ENCODE peak calls at places on chromosomes 5 and 9, in eight cellular contexts. W is adrenal gland, S is GM12878, E is HepG2, V is uterus, P is GM12892, N is heart left ventricle, C is tibial nerve. K is an unnamed sample.

GRCh38 chr5:28914302-28914701 is 1875.9 kb upstream of the CDH9 start:
- DNase-seq in W (no peak), S (no peak), E (no peak), V (no peak), P (no peak), N (no peak), C (no peak), K (no peak)

GRCh38 chr9:93576296-93577044 is at the start of gene PHF2:
- DNase-seq in W (no peak), S (no peak), E (no peak), V (peak; percentile 43), P (peak; percentile 63), N (no peak), C (no peak), K (peak; percentile 76)

GRCh38 chr5:7592910-7593309 is 197.0 kb downstream of the ADCY2 start:
- DNase-seq in W (no peak), S (no peak), E (no peak), V (no peak), P (no peak), N (no peak), C (no peak), K (peak; percentile 2)

GRCh38 chr9:99666571-99666970 is 155.1 kb upstream of the NR4A3 start:
- DNase-seq in W (peak; percentile 19), S (peak; percentile 16), E (no peak), V (no peak), P (no peak), N (no peak), C (no peak), K (no peak)

GRCh38 chr5:112604741-112605390 is 132.8 kb upstream of the APC start:
- DNase-seq in W (no peak), S (peak; percentile 13), E (peak; percentile 68), V (no peak), P (no peak), N (no peak), C (no peak), K (peak; percentile 70)

GRCh38 chr5:9624196-9624947 is 5.8 kb downstream of the TAS2R1 start:
- DNase-seq in W (no peak), S (no peak), E (no peak), V (no peak), P (no peak), N (no peak), C (no peak), K (no peak)

GRCh38 chr5:14870347-14871083 is 1.1 kb downstream of the ANKH start:
- DNase-seq in W (peak; percentile 13), S (no peak), E (no peak), V (no peak), P (no peak), N (peak; percentile 51), C (no peak), K (peak; percentile 62)

GRCh38 chr9:84773023-84773422 is 103.5 kb downstream of the NTRK2 start:
- DNase-seq in W (no peak), S (no peak), E (no peak), V (no peak), P (no peak), N (no peak), C (no peak), K (no peak)

GRCh38 chr9:115107701-115108100 is 10.3 kb downstream of the TNC start:
- DNase-seq in W (no peak), S (no peak), E (no peak), V (no peak), P (no peak), N (no peak), C (no peak), K (no peak)

GRCh38 chr5:170638454-170639220 is 134.8 kb downstream of the KCNIP1 start:
- DNase-seq in W (peak; percentile 70), S (no peak), E (peak; percentile 15), V (peak; percentile 51), P (peak; percentile 65), N (peak; percentile 64), C (peak; percentile 71), K (peak; percentile 72)

GRCh38 chr9:122219856-122220672 is 8.7 kb downstream of the LHX6 start:
- DNase-seq in W (no peak), S (no peak), E (no peak), V (no peak), P (no peak), N (no peak), C (no peak), K (no peak)

GRCh38 chr9:80878556-80878955 is 810.8 kb downstream of the TLE1 start:
- DNase-seq in W (no peak), S (no peak), E (no peak), V (no peak), P (no peak), N (no peak), C (no peak), K (no peak)

GRCh38 chr9:37010180-37010579 is 23.9 kb downstream of the PAX5 start:
- DNase-seq in W (no peak), S (no peak), E (no peak), V (no peak), P (no peak), N (no peak), C (no peak), K (no peak)

GRCh38 chr5:131008329-131008728 is 156.7 kb downstream of the HINT1 start:
- DNase-seq in W (no peak), S (no peak), E (no peak), V (no peak), P (no peak), N (no peak), C (no peak), K (no peak)

GRCh38 chr9:124130277-124131075 is 118.9 kb downstream of the LHX2 start:
- DNase-seq in W (no peak), S (no peak), E (no peak), V (no peak), P (no peak), N (peak; percentile 31), C (no peak), K (no peak)

GRCh38 chr5:32505718-32506117 is 61.2 kb upstream of the ZFR start:
- DNase-seq in W (no peak), S (no peak), E (no peak), V (peak; percentile 33), P (no peak), N (no peak), C (no peak), K (no peak)

GRCh38 chr5:27217977-27218376 is 179.6 kb upstream of the CDH9 start:
- DNase-seq in W (no peak), S (no peak), E (no peak), V (no peak), P (no peak), N (no peak), C (no peak), K (no peak)

GRCh38 chr9:95510610-95511231 is 6.0 kb downstream of the PTCH1 start:
- DNase-seq in W (peak; percentile 90), S (peak; percentile 46), E (peak; percentile 85), V (peak; percentile 89), P (peak; percentile 69), N (peak; percentile 93), C (peak; percentile 82), K (peak; percentile 84)
- TF ChIP-seq POLR2A in W (peak; percentile 40), S (peak; percentile 78), E (no peak), V (peak; percentile 62), P (peak; percentile 65), N (peak; percentile 64), C (peak; percentile 92), K (peak; percentile 56)

GRCh38 chr5:1931590-1932138 is 48.9 kb upstream of the IRX4 start:
- DNase-seq in W (no peak), S (no peak), E (no peak), V (peak; percentile 61), P (no peak), N (peak; percentile 65), C (no peak), K (no peak)
- TF ChIP-seq POLR2A in W (no peak), S (no peak), E (no peak), V (no peak), P (no peak), N (no peak), C (no peak), K (no peak)

GRCh38 chr5:58674711-58675110 is 91.8 kb downstream of the RAB3C start:
- DNase-seq in W (no peak), S (no peak), E (no peak), V (no peak), P (no peak), N (no peak), C (no peak), K (no peak)

GRCh38 chr5:58677650-58678049 is 94.8 kb downstream of the RAB3C start:
- DNase-seq in W (no peak), S (no peak), E (no peak), V (no peak), P (no peak), N (no peak), C (no peak), K (no peak)

GRCh38 chr5:58683567-58683966 is 100.7 kb downstream of the RAB3C start:
- DNase-seq in W (no peak), S (no peak), E (no peak), V (no peak), P (no peak), N (no peak), C (no peak), K (no peak)

GRCh38 chr5:58681943-58682342 is 99.1 kb downstream of the RAB3C start:
- DNase-seq in W (no peak), S (no peak), E (no peak), V (no peak), P (no peak), N (no peak), C (no peak), K (no peak)

DNA sequence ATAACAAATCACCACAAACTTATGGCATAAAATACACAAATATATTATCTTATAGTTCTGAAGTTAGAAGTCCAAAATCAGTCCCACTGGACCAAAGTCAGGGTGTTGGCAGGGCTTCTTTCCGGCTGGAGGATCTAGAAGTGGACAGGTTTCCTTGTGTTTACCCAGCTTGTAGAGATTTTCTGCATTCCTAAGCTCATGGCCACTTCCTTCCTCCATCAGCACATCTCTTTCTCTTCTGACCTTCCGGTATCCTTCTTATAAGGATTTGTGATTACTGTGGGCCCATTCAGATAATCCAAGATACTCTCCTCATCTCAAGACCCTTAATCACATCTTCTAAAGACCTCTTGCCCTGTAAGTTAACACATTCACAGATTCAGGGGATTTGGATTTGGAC is 97.6 kb downstream of the RAB3C start:
- DNase-seq in W (no peak), S (no peak), E (no peak), V (no peak), P (no peak), N (no peak), C (no peak), K (no peak)
- TF ChIP-seq POLR2A in W (no peak), S (no peak), E (no peak), V (no peak), P (no peak), N (no peak), C (no peak), K (no peak)

DNA sequence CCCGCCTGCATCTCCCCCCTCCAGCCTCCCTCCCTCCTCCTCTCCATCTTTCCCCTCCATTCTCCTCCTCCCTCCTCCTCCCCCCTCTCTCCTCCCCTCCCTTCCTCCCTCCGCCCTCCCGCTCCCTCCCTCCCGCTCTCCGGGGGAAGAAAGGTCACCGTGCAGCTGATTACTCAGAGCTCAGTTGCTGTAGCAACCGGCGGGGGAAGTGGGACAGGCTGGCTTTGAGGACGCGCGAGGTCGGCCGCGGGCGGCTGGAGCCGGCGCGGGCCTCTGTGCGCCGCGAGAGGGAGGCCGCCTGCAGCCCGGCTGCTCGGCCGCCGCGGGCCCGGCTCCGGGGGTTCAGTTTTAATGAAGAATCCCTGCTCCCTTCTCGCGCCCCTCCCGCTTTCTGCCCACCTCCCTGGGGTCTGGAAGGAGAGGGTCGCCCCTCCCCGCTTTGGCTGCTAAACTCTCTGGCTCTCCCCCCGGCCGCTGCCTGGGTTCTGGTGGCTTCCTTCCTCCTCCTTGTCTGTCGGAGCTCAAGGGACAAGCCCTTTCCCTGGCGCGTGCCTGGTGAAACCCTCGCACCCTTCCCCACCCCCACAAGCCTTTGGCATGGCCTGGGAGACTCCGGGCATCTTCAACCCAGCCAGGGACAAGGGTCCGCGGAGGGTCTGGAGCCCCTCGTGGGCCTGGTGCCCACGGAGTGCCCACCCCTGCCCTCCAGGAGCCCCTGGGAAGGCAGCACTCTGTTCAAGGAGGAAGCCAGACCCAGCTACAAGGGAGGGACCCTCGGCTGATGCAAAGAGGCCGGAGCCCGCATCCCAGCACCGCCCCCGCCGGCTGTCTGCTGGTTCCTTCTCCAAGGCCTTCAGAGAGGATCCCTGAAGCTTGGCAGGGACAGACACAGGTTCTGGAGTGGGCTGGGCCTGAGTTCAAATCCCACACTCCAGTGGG is 160.3 kb downstream of the C9orf50 start:
- DNase-seq in W (peak; percentile 99), S (peak; percentile 59), E (peak; percentile 94), V (peak; percentile 97), P (peak; percentile 97), N (peak; percentile 99), C (peak; percentile 95), K (peak; percentile 62)
- TF ChIP-seq POLR2A in W (peak; percentile 64), S (peak; percentile 69), E (peak; percentile 58), V (peak; percentile 90), P (no peak), N (peak; percentile 79), C (peak; percentile 91), K (peak; percentile 32)